ENCODE peak calls at places on chromosome 20, in nine cellular contexts. One of them, this sample, is unnamed.

GRCh38 chr20:36399147-36399968 is 93.2 kb downstream of the DLGAP4 start:
- DNase-seq in CD8-positive, alpha-beta T cell: peak; percentile 2
- DNase-seq in lower lobe of right lung: no peak
- DNase-seq in spleen: no peak
- DNase-seq in thoracic aorta: no peak
- DNase-seq in tibial artery: no peak
- DNase-seq in BE2C: peak; percentile 75
- DNase-seq in lung: no peak
- DNase-seq in mucosa of descending colon: peak; percentile 29
- DNase-seq in this sample: peak; percentile 57

GRCh38 chr20:35616465-35617396 is 1.1 kb downstream of the SPAG4 start:
- DNase-seq in CD8-positive, alpha-beta T cell: peak; percentile 32
- DNase-seq in lower lobe of right lung: peak; percentile 93
- DNase-seq in spleen: peak; percentile 96
- DNase-seq in thoracic aorta: peak; percentile 99
- DNase-seq in tibial artery: peak; percentile 94
- DNase-seq in BE2C: peak; percentile 93
- DNase-seq in lung: peak; percentile 87
- DNase-seq in mucosa of descending colon: peak; percentile 95
- DNase-seq in this sample: peak; percentile 84

GRCh38 chr20:22921595-22922421 is 113.3 kb upstream of the SSTR4 start:
- DNase-seq in CD8-positive, alpha-beta T cell: no peak
- DNase-seq in lower lobe of right lung: no peak
- DNase-seq in spleen: no peak
- DNase-seq in thoracic aorta: no peak
- DNase-seq in tibial artery: no peak
- DNase-seq in BE2C: no peak
- DNase-seq in lung: no peak
- DNase-seq in mucosa of descending colon: no peak
- DNase-seq in this sample: no peak

GRCh38 chr20:17610566-17611289 is 40.9 kb downstream of the DSTN start:
- DNase-seq in CD8-positive, alpha-beta T cell: peak; percentile 28
- DNase-seq in lower lobe of right lung: peak; percentile 56
- DNase-seq in spleen: peak; percentile 84
- DNase-seq in thoracic aorta: no peak
- DNase-seq in tibial artery: peak; percentile 65
- DNase-seq in BE2C: no peak
- DNase-seq in lung: no peak
- DNase-seq in mucosa of descending colon: peak; percentile 80
- DNase-seq in this sample: no peak

GRCh38 chr20:10985536-10985935 is 311.7 kb upstream of the JAG1 start:
- DNase-seq in CD8-positive, alpha-beta T cell: no peak
- DNase-seq in lower lobe of right lung: no peak
- DNase-seq in spleen: no peak
- DNase-seq in thoracic aorta: no peak
- DNase-seq in tibial artery: no peak
- DNase-seq in BE2C: no peak
- DNase-seq in lung: no peak
- DNase-seq in mucosa of descending colon: no peak
- DNase-seq in this sample: no peak

GRCh38 chr20:36086767-36087166 is 67.8 kb upstream of the EPB41L1 start:
- DNase-seq in CD8-positive, alpha-beta T cell: no peak
- DNase-seq in lower lobe of right lung: no peak
- DNase-seq in spleen: no peak
- DNase-seq in thoracic aorta: no peak
- DNase-seq in tibial artery: no peak
- DNase-seq in BE2C: no peak
- DNase-seq in lung: no peak
- DNase-seq in mucosa of descending colon: no peak
- DNase-seq in this sample: no peak

GRCh38 chr20:51457281-51457932 is 85.1 kb downstream of the NFATC2 start:
- DNase-seq in CD8-positive, alpha-beta T cell: no peak
- DNase-seq in lower lobe of right lung: no peak
- DNase-seq in spleen: peak; percentile 77
- DNase-seq in thoracic aorta: no peak
- DNase-seq in tibial artery: peak; percentile 80
- DNase-seq in BE2C: peak; percentile 51
- DNase-seq in lung: no peak
- DNase-seq in mucosa of descending colon: peak; percentile 54
- DNase-seq in this sample: peak; percentile 70

GRCh38 chr20:43916073-43916874 is 1.6 kb downstream of the TOX2 start:
- DNase-seq in CD8-positive, alpha-beta T cell: no peak
- DNase-seq in lower lobe of right lung: no peak
- DNase-seq in spleen: no peak
- DNase-seq in thoracic aorta: no peak
- DNase-seq in tibial artery: peak; percentile 60
- DNase-seq in BE2C: peak; percentile 19
- DNase-seq in lung: no peak
- DNase-seq in mucosa of descending colon: peak; percentile 45
- DNase-seq in this sample: peak; percentile 23

GRCh38 chr20:44324343-44324742 is 12.5 kb upstream of the R3HDML start:
- DNase-seq in CD8-positive, alpha-beta T cell: no peak
- DNase-seq in lower lobe of right lung: no peak
- DNase-seq in spleen: no peak
- DNase-seq in thoracic aorta: no peak
- DNase-seq in tibial artery: no peak
- DNase-seq in BE2C: no peak
- DNase-seq in lung: no peak
- DNase-seq in mucosa of descending colon: peak; percentile 80
- DNase-seq in this sample: no peak

GRCh38 chr20:56574531-56575142 is 41.6 kb downstream of the FAM209B start:
- DNase-seq in CD8-positive, alpha-beta T cell: no peak
- DNase-seq in lower lobe of right lung: no peak
- DNase-seq in spleen: peak; percentile 40
- DNase-seq in thoracic aorta: no peak
- DNase-seq in tibial artery: no peak
- DNase-seq in BE2C: no peak
- DNase-seq in lung: no peak
- DNase-seq in mucosa of descending colon: no peak
- DNase-seq in this sample: peak; percentile 25

GRCh38 chr20:5772704-5773103 is 22.5 kb downstream of the SHLD1 start:
- DNase-seq in CD8-positive, alpha-beta T cell: no peak
- DNase-seq in lower lobe of right lung: no peak
- DNase-seq in spleen: no peak
- DNase-seq in thoracic aorta: no peak
- DNase-seq in tibial artery: no peak
- DNase-seq in BE2C: no peak
- DNase-seq in lung: no peak
- DNase-seq in mucosa of descending colon: no peak
- DNase-seq in this sample: no peak

GRCh38 chr20:50915424-50915823 is 15.8 kb downstream of the ADNP start:
- DNase-seq in CD8-positive, alpha-beta T cell: no peak
- DNase-seq in lower lobe of right lung: no peak
- DNase-seq in spleen: no peak
- DNase-seq in thoracic aorta: no peak
- DNase-seq in tibial artery: no peak
- DNase-seq in BE2C: no peak
- DNase-seq in lung: no peak
- DNase-seq in mucosa of descending colon: no peak
- DNase-seq in this sample: no peak

GRCh38 chr20:19079536-19080299 is 132.7 kb upstream of the SLC24A3 start:
- DNase-seq in CD8-positive, alpha-beta T cell: no peak
- DNase-seq in lower lobe of right lung: no peak
- DNase-seq in spleen: no peak
- DNase-seq in thoracic aorta: no peak
- DNase-seq in tibial artery: no peak
- DNase-seq in BE2C: no peak
- DNase-seq in lung: no peak
- DNase-seq in mucosa of descending colon: no peak
- DNase-seq in this sample: no peak

GRCh38 chr20:26167499-26167898 is 470.8 kb upstream of the ZNF337 start:
- DNase-seq in CD8-positive, alpha-beta T cell: no peak
- DNase-seq in lower lobe of right lung: no peak
- DNase-seq in spleen: no peak
- DNase-seq in thoracic aorta: no peak
- DNase-seq in tibial artery: no peak
- DNase-seq in BE2C: no peak
- DNase-seq in lung: no peak
- DNase-seq in mucosa of descending colon: no peak
- DNase-seq in this sample: no peak

GRCh38 chr20:35883778-35884540 is 70.3 kb downstream of the SCAND1 start:
- DNase-seq in CD8-positive, alpha-beta T cell: peak; percentile 30
- DNase-seq in lower lobe of right lung: peak; percentile 61
- DNase-seq in spleen: peak; percentile 82
- DNase-seq in thoracic aorta: peak; percentile 70
- DNase-seq in tibial artery: peak; percentile 93
- DNase-seq in BE2C: peak; percentile 80
- DNase-seq in lung: peak; percentile 66
- DNase-seq in mucosa of descending colon: peak; percentile 62
- DNase-seq in this sample: peak; percentile 84

GRCh38 chr20:60984666-60985065 is 267.4 kb upstream of the CDH4 start:
- DNase-seq in CD8-positive, alpha-beta T cell: no peak
- DNase-seq in lower lobe of right lung: no peak
- DNase-seq in spleen: no peak
- DNase-seq in thoracic aorta: no peak
- DNase-seq in tibial artery: no peak
- DNase-seq in BE2C: no peak
- DNase-seq in lung: no peak
- DNase-seq in mucosa of descending colon: no peak
- DNase-seq in this sample: no peak

GRCh38 chr20:48813446-48813747 is 14.4 kb downstream of the PREX1 start:
- DNase-seq in CD8-positive, alpha-beta T cell: no peak
- DNase-seq in lower lobe of right lung: no peak
- DNase-seq in spleen: no peak
- DNase-seq in thoracic aorta: no peak
- DNase-seq in tibial artery: no peak
- DNase-seq in BE2C: no peak
- DNase-seq in lung: no peak
- DNase-seq in mucosa of descending colon: no peak
- DNase-seq in this sample: no peak
- H3K4me1 ChIP-seq in CD8-positive, alpha-beta T cell: peaks cover 88% of the 10 kb centered on the region
- H3K4me1 ChIP-seq in lower lobe of right lung: peaks cover 63% of the 10 kb centered on the region
- H3K4me1 ChIP-seq in spleen: peaks cover 92% of the 10 kb centered on the region
- H3K4me1 ChIP-seq in thoracic aorta: peaks cover 9% of the 10 kb centered on the region
- H3K4me1 ChIP-seq in tibial artery: no peaks in the 10 kb centered on the region
- H3K4me1 ChIP-seq in BE2C: no peaks in the 10 kb centered on the region
- H3K4me1 ChIP-seq in lung: no peaks in the 10 kb centered on the region
- H3K4me1 ChIP-seq in mucosa of descending colon: no peaks in the 10 kb centered on the region
- H3K4me1 ChIP-seq in this sample: no peaks in the 10 kb centered on the region

DNA sequence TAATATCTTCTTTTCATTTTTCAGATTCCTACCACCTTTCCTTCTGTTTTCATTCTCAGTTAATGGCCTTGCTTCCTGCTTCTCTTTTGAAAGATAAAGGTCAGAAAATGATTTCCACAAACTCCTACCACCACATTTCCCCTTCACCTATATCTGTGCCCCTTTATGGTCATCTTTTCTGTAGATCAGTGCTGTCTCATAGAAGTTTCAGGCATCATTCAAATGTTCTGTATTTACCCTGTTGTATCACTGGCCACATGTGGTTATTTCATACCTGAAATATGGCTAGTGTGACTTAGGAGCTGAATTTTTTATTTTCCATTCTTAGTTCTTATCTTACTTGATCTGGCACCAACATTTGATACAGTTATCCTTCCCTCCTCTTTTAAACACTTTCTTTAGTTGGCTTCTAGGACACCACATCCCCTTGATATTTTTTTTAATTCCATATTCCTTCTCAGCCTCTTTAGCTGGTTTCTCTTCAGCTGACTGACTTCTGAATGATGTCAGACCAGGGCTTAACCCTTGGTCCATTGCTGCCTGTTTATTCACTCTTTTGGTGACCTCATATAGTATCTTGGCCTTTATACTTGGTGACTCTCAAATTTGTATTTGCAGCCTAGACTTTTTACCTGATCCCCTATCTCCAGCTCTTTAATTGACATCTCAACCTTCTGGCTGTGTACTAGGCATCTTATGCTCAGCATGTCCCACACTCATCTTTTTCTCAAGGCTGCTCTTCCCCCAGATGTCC is 81.0 kb downstream of the ATRN start:
- DNase-seq in CD8-positive, alpha-beta T cell: no peak
- DNase-seq in lower lobe of right lung: no peak
- DNase-seq in spleen: no peak
- DNase-seq in thoracic aorta: no peak
- DNase-seq in tibial artery: no peak
- DNase-seq in BE2C: no peak
- DNase-seq in lung: no peak
- DNase-seq in mucosa of descending colon: no peak
- DNase-seq in this sample: no peak
- H3K4me1 ChIP-seq in CD8-positive, alpha-beta T cell: no peaks in the 10 kb centered on the region
- H3K4me1 ChIP-seq in lower lobe of right lung: no peaks in the 10 kb centered on the region
- H3K4me1 ChIP-seq in spleen: no peaks in the 10 kb centered on the region
- H3K4me1 ChIP-seq in thoracic aorta: no peaks in the 10 kb centered on the region
- H3K4me1 ChIP-seq in tibial artery: no peaks in the 10 kb centered on the region
- H3K4me1 ChIP-seq in BE2C: no peaks in the 10 kb centered on the region
- H3K4me1 ChIP-seq in lung: no peaks in the 10 kb centered on the region
- H3K4me1 ChIP-seq in mucosa of descending colon: no peaks in the 10 kb centered on the region
- H3K4me1 ChIP-seq in this sample: no peaks in the 10 kb centered on the region

DNA sequence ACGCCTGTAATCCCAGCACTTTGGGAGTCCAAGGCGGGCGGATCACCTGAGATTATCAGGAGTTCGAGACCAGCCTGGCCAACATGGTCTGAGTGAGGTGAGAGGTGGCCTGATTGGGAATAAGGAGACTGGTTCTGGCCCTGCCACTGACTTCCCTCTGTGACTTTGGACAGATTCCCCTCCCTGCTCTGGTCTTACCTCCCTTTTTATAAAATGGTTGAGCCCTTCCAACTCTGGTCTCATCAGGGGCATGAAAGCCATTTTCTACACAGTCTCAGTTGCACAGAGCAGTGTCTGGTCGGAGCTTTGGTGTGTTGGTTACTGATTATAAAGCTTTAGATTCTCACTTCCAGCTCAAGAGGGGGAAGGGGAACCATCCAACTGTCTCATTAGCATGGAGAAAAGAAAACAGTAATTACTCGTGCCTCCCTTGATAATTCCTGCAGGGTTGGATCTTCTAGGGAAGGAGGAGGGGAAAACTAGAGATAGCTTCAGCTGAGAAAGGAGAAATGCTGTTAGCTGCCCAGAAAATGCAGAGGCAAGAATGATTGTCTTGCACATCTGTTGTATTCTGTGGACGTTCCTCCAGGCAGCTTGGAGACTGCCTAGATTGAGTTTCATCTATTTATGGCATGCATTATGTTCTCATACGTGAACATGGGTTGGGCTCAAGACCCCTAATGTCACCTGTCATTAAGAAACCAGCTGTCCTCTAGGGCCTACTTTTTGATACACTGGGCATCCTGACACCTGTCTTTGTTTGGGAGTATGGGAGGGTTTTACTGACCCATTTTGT is 30.4 kb downstream of the RALY start:
- DNase-seq in CD8-positive, alpha-beta T cell: no peak
- DNase-seq in lower lobe of right lung: no peak
- DNase-seq in spleen: no peak
- DNase-seq in thoracic aorta: no peak
- DNase-seq in tibial artery: no peak
- DNase-seq in BE2C: no peak
- DNase-seq in lung: no peak
- DNase-seq in mucosa of descending colon: no peak
- DNase-seq in this sample: no peak
- H3K4me1 ChIP-seq in CD8-positive, alpha-beta T cell: peaks cover 32% of the 10 kb centered on the region
- H3K4me1 ChIP-seq in lower lobe of right lung: peaks cover 62% of the 10 kb centered on the region
- H3K4me1 ChIP-seq in spleen: peaks cover 80% of the 10 kb centered on the region
- H3K4me1 ChIP-seq in thoracic aorta: peaks cover 33% of the 10 kb centered on the region
- H3K4me1 ChIP-seq in tibial artery: peaks cover 51% of the 10 kb centered on the region
- H3K4me1 ChIP-seq in BE2C: peaks cover 3% of the 10 kb centered on the region
- H3K4me1 ChIP-seq in lung: peaks cover 39% of the 10 kb centered on the region
- H3K4me1 ChIP-seq in mucosa of descending colon: peaks cover 38% of the 10 kb centered on the region
- H3K4me1 ChIP-seq in this sample: peaks cover 17% of the 10 kb centered on the region

DNA sequence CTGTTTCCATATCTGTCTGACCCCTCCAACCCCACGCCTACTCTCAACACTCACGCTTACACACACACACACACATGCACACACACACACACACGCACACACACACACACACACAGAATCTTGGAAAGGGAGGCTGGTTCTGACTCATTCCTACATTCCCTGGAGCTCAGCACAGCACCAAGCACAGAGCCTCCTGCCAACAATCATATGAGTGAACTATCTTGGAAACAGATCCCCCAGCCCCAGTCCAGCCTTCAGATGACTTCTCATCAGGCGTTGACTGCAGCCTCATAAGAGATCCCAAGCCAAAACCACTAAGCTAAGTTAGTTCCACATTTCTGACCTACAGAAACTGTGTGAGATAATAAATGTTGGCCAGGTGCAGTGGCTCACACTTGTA is 14.1 kb upstream of the HCK start:
- DNase-seq in CD8-positive, alpha-beta T cell: no peak
- DNase-seq in lower lobe of right lung: no peak
- DNase-seq in spleen: no peak
- DNase-seq in thoracic aorta: no peak
- DNase-seq in tibial artery: no peak
- DNase-seq in BE2C: no peak
- DNase-seq in lung: no peak
- DNase-seq in mucosa of descending colon: no peak
- DNase-seq in this sample: no peak
- H3K4me1 ChIP-seq in CD8-positive, alpha-beta T cell: no peaks in the 10 kb centered on the region
- H3K4me1 ChIP-seq in lower lobe of right lung: peaks cover 19% of the 10 kb centered on the region
- H3K4me1 ChIP-seq in spleen: peaks cover 72% of the 10 kb centered on the region
- H3K4me1 ChIP-seq in thoracic aorta: no peaks in the 10 kb centered on the region
- H3K4me1 ChIP-seq in tibial artery: no peaks in the 10 kb centered on the region
- H3K4me1 ChIP-seq in BE2C: no peaks in the 10 kb centered on the region
- H3K4me1 ChIP-seq in lung: no peaks in the 10 kb centered on the region
- H3K4me1 ChIP-seq in mucosa of descending colon: no peaks in the 10 kb centered on the region
- H3K4me1 ChIP-seq in this sample: no peaks in the 10 kb centered on the region